ENCODE peak calls at places on chromosomes 16 and 17, in six cellular contexts. One of them, this sample, is unnamed.

GRCh38 chr17:75346906-75347305 is 57.7 kb upstream of the SLC25A19 start:
- DNase-seq in ACHN: no peak
- DNase-seq in SHP77: no peak
- DNase-seq in GM13976: no peak
- DNase-seq in NCI-H1436: no peak
- DNase-seq in heart left ventricle: no peak
- DNase-seq in this sample: no peak

GRCh38 chr16:87725596-87726235 is 40.1 kb downstream of the KLHDC4 start:
- DNase-seq in ACHN: no peak
- DNase-seq in SHP77: peak; percentile 61
- DNase-seq in GM13976: no peak
- DNase-seq in NCI-H1436: no peak
- DNase-seq in heart left ventricle: no peak
- DNase-seq in this sample: no peak

GRCh38 chr17:17723354-17724261 is 42.4 kb downstream of the RAI1 start:
- DNase-seq in ACHN: no peak
- DNase-seq in SHP77: no peak
- DNase-seq in GM13976: peak; percentile 74
- DNase-seq in NCI-H1436: peak; percentile 59
- DNase-seq in heart left ventricle: no peak
- DNase-seq in this sample: peak; percentile 40

GRCh38 chr17:62950067-62950466 is 16.0 kb upstream of the TANC2 start:
- DNase-seq in ACHN: no peak
- DNase-seq in SHP77: no peak
- DNase-seq in GM13976: no peak
- DNase-seq in NCI-H1436: no peak
- DNase-seq in heart left ventricle: no peak
- DNase-seq in this sample: no peak

GRCh38 chr17:40462343-40463121 is 19.3 kb downstream of the IGFBP4 start:
- DNase-seq in ACHN: no peak
- DNase-seq in SHP77: no peak
- DNase-seq in GM13976: no peak
- DNase-seq in NCI-H1436: no peak
- DNase-seq in heart left ventricle: no peak
- DNase-seq in this sample: no peak

GRCh38 chr17:44219126-44219635 is 294 bp downstream of the UBTF start:
- DNase-seq in ACHN: peak; percentile 79
- DNase-seq in SHP77: peak; percentile 73
- DNase-seq in GM13976: peak; percentile 83
- DNase-seq in NCI-H1436: peak; percentile 73
- DNase-seq in heart left ventricle: peak; percentile 85
- DNase-seq in this sample: no peak

GRCh38 chr16:47150067-47150466 is 6.3 kb upstream of the NETO2 start:
- DNase-seq in ACHN: no peak
- DNase-seq in SHP77: no peak
- DNase-seq in GM13976: no peak
- DNase-seq in NCI-H1436: no peak
- DNase-seq in heart left ventricle: no peak
- DNase-seq in this sample: no peak

GRCh38 chr17:83057793-83058477 is 21.5 kb upstream of the METRNL start:
- DNase-seq in ACHN: peak; percentile 59
- DNase-seq in SHP77: no peak
- DNase-seq in GM13976: no peak
- DNase-seq in NCI-H1436: no peak
- DNase-seq in heart left ventricle: peak; percentile 84
- DNase-seq in this sample: no peak

GRCh38 chr16:83906690-83907089 is 7.8 kb downstream of the MLYCD start:
- DNase-seq in ACHN: no peak
- DNase-seq in SHP77: no peak
- DNase-seq in GM13976: no peak
- DNase-seq in NCI-H1436: no peak
- DNase-seq in heart left ventricle: no peak
- DNase-seq in this sample: no peak

GRCh38 chr17:38557395-38557794 is 48.4 kb downstream of the SRCIN1 start:
- DNase-seq in ACHN: no peak
- DNase-seq in SHP77: no peak
- DNase-seq in GM13976: no peak
- DNase-seq in NCI-H1436: no peak
- DNase-seq in heart left ventricle: no peak
- DNase-seq in this sample: no peak

GRCh38 chr16:81204794-81205680 is 33.5 kb upstream of the BCO1 start:
- DNase-seq in ACHN: peak; percentile 59
- DNase-seq in SHP77: peak; percentile 32
- DNase-seq in GM13976: peak; percentile 73
- DNase-seq in NCI-H1436: peak; percentile 51
- DNase-seq in heart left ventricle: no peak
- DNase-seq in this sample: peak; percentile 13

GRCh38 chr16:19138601-19139000 is 24.8 kb downstream of the ITPRIPL2 start:
- DNase-seq in ACHN: no peak
- DNase-seq in SHP77: no peak
- DNase-seq in GM13976: no peak
- DNase-seq in NCI-H1436: no peak
- DNase-seq in heart left ventricle: peak; percentile 73
- DNase-seq in this sample: no peak

GRCh38 chr17:1762233-1762905 is 509 bp downstream of the SERPINF1 start:
- DNase-seq in ACHN: no peak
- DNase-seq in SHP77: peak; percentile 95
- DNase-seq in GM13976: no peak
- DNase-seq in NCI-H1436: no peak
- DNase-seq in heart left ventricle: peak; percentile 81
- DNase-seq in this sample: no peak

This sample was measured in pulmonary artery endothelial cell.